ENCODE peak calls at places on chromosome 7, in eight cellular contexts. One of them, this sample, is unnamed.

GRCh38 chr7:76206633-76207032 is 4.9 kb downstream of the SRRM3 start:
- DNase-seq in uterus: no peak
- DNase-seq in GM13977: no peak
- DNase-seq in nucleus accumbens: no peak
- DNase-seq in fibroblast of pulmonary artery: peak; percentile 39
- DNase-seq in A673: no peak
- DNase-seq in WTC11: no peak
- DNase-seq in CD4-positive, alpha-beta T cell: no peak
- DNase-seq in this sample: no peak

GRCh38 chr7:130961128-130961601 is 227.2 kb upstream of the KLF14 start:
- DNase-seq in uterus: no peak
- DNase-seq in GM13977: peak; percentile 63
- DNase-seq in WTC11: no peak
- DNase-seq in CD4-positive, alpha-beta T cell: peak; percentile 52
- DNase-seq in A673: peak; percentile 93
- DNase-seq in nucleus accumbens: no peak
- DNase-seq in fibroblast of pulmonary artery: peak; percentile 53
- DNase-seq in this sample: no peak

GRCh38 chr7:106493041-106493731 is 167.8 kb downstream of the CCDC71L start:
- DNase-seq in WTC11: no peak
- DNase-seq in CD4-positive, alpha-beta T cell: no peak
- DNase-seq in fibroblast of pulmonary artery: no peak
- DNase-seq in nucleus accumbens: no peak
- DNase-seq in A673: no peak
- DNase-seq in GM13977: no peak
- DNase-seq in uterus: no peak
- DNase-seq in this sample: no peak

GRCh38 chr7:101197991-101198390 is 2.8 kb downstream of the MOGAT3 start:
- DNase-seq in CD4-positive, alpha-beta T cell: no peak
- DNase-seq in fibroblast of pulmonary artery: no peak
- DNase-seq in WTC11: no peak
- DNase-seq in GM13977: no peak
- DNase-seq in nucleus accumbens: no peak
- DNase-seq in A673: no peak
- DNase-seq in uterus: no peak
- DNase-seq in this sample: no peak

GRCh38 chr7:54961391-54961790 is 57.4 kb upstream of the EGFR start:
- DNase-seq in GM13977: no peak
- DNase-seq in uterus: no peak
- DNase-seq in nucleus accumbens: no peak
- DNase-seq in CD4-positive, alpha-beta T cell: no peak
- DNase-seq in fibroblast of pulmonary artery: no peak
- DNase-seq in A673: no peak
- DNase-seq in WTC11: no peak
- DNase-seq in this sample: no peak

GRCh38 chr7:101746311-101746710 is 71.1 kb upstream of the CUX1 start:
- DNase-seq in GM13977: no peak
- DNase-seq in nucleus accumbens: no peak
- DNase-seq in WTC11: no peak
- DNase-seq in fibroblast of pulmonary artery: no peak
- DNase-seq in uterus: no peak
- DNase-seq in CD4-positive, alpha-beta T cell: no peak
- DNase-seq in A673: no peak
- DNase-seq in this sample: no peak

GRCh38 chr7:156993925-156994235 is 16.6 kb downstream of the MNX1 start:
- DNase-seq in WTC11: no peak
- DNase-seq in A673: no peak
- DNase-seq in fibroblast of pulmonary artery: no peak
- DNase-seq in nucleus accumbens: no peak
- DNase-seq in GM13977: no peak
- DNase-seq in CD4-positive, alpha-beta T cell: no peak
- DNase-seq in uterus: no peak
- DNase-seq in this sample: no peak

GRCh38 chr7:151244156-151244870 is 4.2 kb downstream of the SMARCD3 start:
- DNase-seq in GM13977: peak; percentile 90
- DNase-seq in fibroblast of pulmonary artery: peak; percentile 64
- DNase-seq in A673: peak; percentile 77
- DNase-seq in CD4-positive, alpha-beta T cell: peak; percentile 47
- DNase-seq in uterus: no peak
- DNase-seq in WTC11: peak; percentile 67
- DNase-seq in nucleus accumbens: no peak
- DNase-seq in this sample: peak; percentile 54

GRCh38 chr7:73521636-73522080 is 435 bp downstream of the BAZ1B start:
- DNase-seq in WTC11: peak; percentile 61
- DNase-seq in GM13977: peak; percentile 85
- DNase-seq in uterus: no peak
- DNase-seq in A673: no peak
- DNase-seq in nucleus accumbens: no peak
- DNase-seq in fibroblast of pulmonary artery: peak; percentile 25
- DNase-seq in CD4-positive, alpha-beta T cell: no peak
- DNase-seq in this sample: peak; percentile 55

GRCh38 chr7:38675500-38676106 is 44.4 kb upstream of the AMPH start:
- DNase-seq in nucleus accumbens: no peak
- DNase-seq in WTC11: no peak
- DNase-seq in A673: no peak
- DNase-seq in uterus: no peak
- DNase-seq in fibroblast of pulmonary artery: no peak
- DNase-seq in GM13977: no peak
- DNase-seq in CD4-positive, alpha-beta T cell: no peak
- DNase-seq in this sample: no peak

GRCh38 chr7:26439502-26440252 is 148.0 kb downstream of the SNX10 start:
- DNase-seq in fibroblast of pulmonary artery: no peak
- DNase-seq in CD4-positive, alpha-beta T cell: no peak
- DNase-seq in A673: no peak
- DNase-seq in nucleus accumbens: no peak
- DNase-seq in GM13977: no peak
- DNase-seq in uterus: no peak
- DNase-seq in WTC11: no peak
- DNase-seq in this sample: no peak

GRCh38 chr7:25834050-25834449 is 317.9 kb upstream of the NFE2L3 start:
- DNase-seq in A673: no peak
- DNase-seq in GM13977: no peak
- DNase-seq in WTC11: no peak
- DNase-seq in nucleus accumbens: no peak
- DNase-seq in CD4-positive, alpha-beta T cell: no peak
- DNase-seq in uterus: no peak
- DNase-seq in fibroblast of pulmonary artery: no peak
- DNase-seq in this sample: no peak

GRCh38 chr7:75891815-75892411 is 13.1 kb downstream of the RHBDD2 start:
- DNase-seq in A673: no peak
- DNase-seq in CD4-positive, alpha-beta T cell: no peak
- DNase-seq in nucleus accumbens: no peak
- DNase-seq in WTC11: no peak
- DNase-seq in GM13977: no peak
- DNase-seq in uterus: no peak
- DNase-seq in fibroblast of pulmonary artery: no peak
- DNase-seq in this sample: no peak

GRCh38 chr7:139914306-139914747 is 85.3 kb downstream of the TBXAS1 start:
- DNase-seq in GM13977: no peak
- DNase-seq in fibroblast of pulmonary artery: peak; percentile 76
- DNase-seq in uterus: no peak
- DNase-seq in WTC11: no peak
- DNase-seq in A673: no peak
- DNase-seq in CD4-positive, alpha-beta T cell: no peak
- DNase-seq in nucleus accumbens: no peak
- DNase-seq in this sample: no peak

GRCh38 chr7:54960517-54960916 is 58.3 kb upstream of the EGFR start:
- DNase-seq in uterus: no peak
- DNase-seq in CD4-positive, alpha-beta T cell: no peak
- DNase-seq in fibroblast of pulmonary artery: peak; percentile 64
- DNase-seq in A673: peak; percentile 41
- DNase-seq in WTC11: no peak
- DNase-seq in nucleus accumbens: no peak
- DNase-seq in GM13977: no peak
- DNase-seq in this sample: no peak

GRCh38 chr7:141571059-141571458 is 19.8 kb downstream of the AGK start:
- DNase-seq in nucleus accumbens: no peak
- DNase-seq in fibroblast of pulmonary artery: no peak
- DNase-seq in A673: no peak
- DNase-seq in WTC11: no peak
- DNase-seq in CD4-positive, alpha-beta T cell: no peak
- DNase-seq in GM13977: no peak
- DNase-seq in uterus: no peak
- DNase-seq in this sample: no peak

GRCh38 chr7:12256025-12256570 is 45.0 kb downstream of the TMEM106B start:
- DNase-seq in GM13977: no peak
- DNase-seq in WTC11: no peak
- DNase-seq in uterus: no peak
- DNase-seq in CD4-positive, alpha-beta T cell: no peak
- DNase-seq in A673: no peak
- DNase-seq in nucleus accumbens: no peak
- DNase-seq in fibroblast of pulmonary artery: peak; percentile 12
- DNase-seq in this sample: no peak

GRCh38 chr7:1136841-1137516 is 23.0 kb downstream of the ZFAND2A start:
- DNase-seq in A673: peak; percentile 49
- DNase-seq in GM13977: no peak
- DNase-seq in CD4-positive, alpha-beta T cell: no peak
- DNase-seq in WTC11: peak; percentile 49
- DNase-seq in nucleus accumbens: no peak
- DNase-seq in fibroblast of pulmonary artery: no peak
- DNase-seq in uterus: no peak
- DNase-seq in this sample: peak; percentile 46

GRCh38 chr7:22842383-22842903 is 19.8 kb upstream of the TOMM7 start:
- DNase-seq in GM13977: no peak
- DNase-seq in WTC11: no peak
- DNase-seq in A673: no peak
- DNase-seq in fibroblast of pulmonary artery: no peak
- DNase-seq in uterus: no peak
- DNase-seq in CD4-positive, alpha-beta T cell: no peak
- DNase-seq in nucleus accumbens: no peak
- DNase-seq in this sample: no peak

GRCh38 chr7:139722604-139723003 is 55.2 kb downstream of the HIPK2 start:
- DNase-seq in WTC11: no peak
- DNase-seq in nucleus accumbens: no peak
- DNase-seq in A673: no peak
- DNase-seq in fibroblast of pulmonary artery: no peak
- DNase-seq in uterus: no peak
- DNase-seq in CD4-positive, alpha-beta T cell: no peak
- DNase-seq in GM13977: no peak
- DNase-seq in this sample: no peak

GRCh38 chr7:641269-641671 is 85.2 kb upstream of the DNAAF5 start:
- DNase-seq in GM13977: no peak
- DNase-seq in WTC11: no peak
- DNase-seq in fibroblast of pulmonary artery: no peak
- DNase-seq in A673: peak; percentile 23
- DNase-seq in uterus: no peak
- DNase-seq in nucleus accumbens: no peak
- DNase-seq in CD4-positive, alpha-beta T cell: no peak
- DNase-seq in this sample: no peak

GRCh38 chr7:1725199-1725701 is 55.2 kb downstream of the ELFN1 start:
- DNase-seq in uterus: no peak
- DNase-seq in GM13977: no peak
- DNase-seq in A673: peak; percentile 48
- DNase-seq in fibroblast of pulmonary artery: no peak
- DNase-seq in CD4-positive, alpha-beta T cell: no peak
- DNase-seq in WTC11: peak; percentile 63
- DNase-seq in nucleus accumbens: no peak
- DNase-seq in this sample: peak; percentile 59

This sample was measured in H9.